ENCODE peak calls at places on chromosomes 6 and 20, in seven cellular contexts. O is tibial artery, R is GM12878, Z is fibroblast of mammary gland, M is H1, E is pancreas, P is fibroblast of pulmonary artery. L is an unnamed sample.

GRCh38 chr6:79671605-79672266 is 40.6 kb downstream of the SH3BGRL2 start:
- DNase-seq in O (no peak), R (no peak), Z (peak), M (no peak), E (peak), P (peak), L (no peak)

GRCh38 chr20:62705626-62706025 is 3.0 kb upstream of the NTSR1 start:
- DNase-seq in O (no peak), R (no peak), Z (no peak), M (no peak), E (no peak), P (no peak), L (no peak)

GRCh38 chr6:34792605-34793500 is 970 bp downstream of the BLTP3A start:
- DNase-seq in O (peak), R (no peak), Z (peak), M (peak), E (peak), P (peak), L (no peak)

GRCh38 chr6:143271024-143271423 is 179.5 kb downstream of the ADAT2 start:
- DNase-seq in O (no peak), R (no peak), Z (peak), M (no peak), E (no peak), P (peak), L (no peak)

GRCh38 chr20:58069796-58070663 is 158.4 kb downstream of the ANKRD60 start:
- DNase-seq in O (peak), R (no peak), Z (no peak), M (peak), E (no peak), P (no peak), L (no peak)

GRCh38 chr20:63314015-63314471 is 21.1 kb downstream of the COL20A1 start:
- DNase-seq in O (no peak), R (no peak), Z (no peak), M (no peak), E (no peak), P (no peak), L (no peak)

GRCh38 chr20:55014766-55015165 is 539.4 kb downstream of the DOK5 start:
- DNase-seq in O (no peak), R (no peak), Z (no peak), M (no peak), E (no peak), P (no peak), L (no peak)

GRCh38 chr6:56246941-56247653 is at the start of gene COL21A1:
- DNase-seq in O (peak), R (no peak), Z (peak), M (peak), E (no peak), P (no peak), L (no peak)

GRCh38 chr20:35592339-35592960 is 23.2 kb upstream of the SPAG4 start:
- DNase-seq in O (peak), R (no peak), Z (no peak), M (no peak), E (no peak), P (no peak), L (peak)

GRCh38 chr20:40958598-40958997 is 70.0 kb upstream of the TOP1 start:
- DNase-seq in O (peak), R (no peak), Z (no peak), M (peak), E (no peak), P (no peak), L (no peak)

GRCh38 chr6:66599541-66599940 is 892.5 kb upstream of the EYS start:
- DNase-seq in O (no peak), R (no peak), Z (peak), M (no peak), E (no peak), P (no peak), L (no peak)

GRCh38 chr6:35036828-35037095 is 104.4 kb downstream of the TCP11 start:
- DNase-seq in O (no peak), R (no peak), Z (no peak), M (no peak), E (no peak), P (no peak), L (no peak)

GRCh38 chr6:75221107-75221506 is 15.3 kb upstream of the COL12A1 start:
- DNase-seq in O (no peak), R (no peak), Z (no peak), M (no peak), E (no peak), P (no peak), L (no peak)

GRCh38 chr6:6969761-6970223 is 138.0 kb upstream of the RREB1 start:
- DNase-seq in O (no peak), R (no peak), Z (no peak), M (no peak), E (peak), P (no peak), L (no peak)

GRCh38 chr6:106562001-106562400 is 67.3 kb downstream of the RTN4IP1 start:
- DNase-seq in O (no peak), R (no peak), Z (peak), M (no peak), E (no peak), P (no peak), L (no peak)

GRCh38 chr6:154241570-154241969 is 115.0 kb downstream of the IPCEF1 start:
- DNase-seq in O (no peak), R (no peak), Z (no peak), M (no peak), E (no peak), P (no peak), L (no peak)
- H3K4me3 ChIP-seq in O (no peak), R (peak), Z (no peak), M (no peak), E (no peak), P (no peak), L (no peak)

DNA sequence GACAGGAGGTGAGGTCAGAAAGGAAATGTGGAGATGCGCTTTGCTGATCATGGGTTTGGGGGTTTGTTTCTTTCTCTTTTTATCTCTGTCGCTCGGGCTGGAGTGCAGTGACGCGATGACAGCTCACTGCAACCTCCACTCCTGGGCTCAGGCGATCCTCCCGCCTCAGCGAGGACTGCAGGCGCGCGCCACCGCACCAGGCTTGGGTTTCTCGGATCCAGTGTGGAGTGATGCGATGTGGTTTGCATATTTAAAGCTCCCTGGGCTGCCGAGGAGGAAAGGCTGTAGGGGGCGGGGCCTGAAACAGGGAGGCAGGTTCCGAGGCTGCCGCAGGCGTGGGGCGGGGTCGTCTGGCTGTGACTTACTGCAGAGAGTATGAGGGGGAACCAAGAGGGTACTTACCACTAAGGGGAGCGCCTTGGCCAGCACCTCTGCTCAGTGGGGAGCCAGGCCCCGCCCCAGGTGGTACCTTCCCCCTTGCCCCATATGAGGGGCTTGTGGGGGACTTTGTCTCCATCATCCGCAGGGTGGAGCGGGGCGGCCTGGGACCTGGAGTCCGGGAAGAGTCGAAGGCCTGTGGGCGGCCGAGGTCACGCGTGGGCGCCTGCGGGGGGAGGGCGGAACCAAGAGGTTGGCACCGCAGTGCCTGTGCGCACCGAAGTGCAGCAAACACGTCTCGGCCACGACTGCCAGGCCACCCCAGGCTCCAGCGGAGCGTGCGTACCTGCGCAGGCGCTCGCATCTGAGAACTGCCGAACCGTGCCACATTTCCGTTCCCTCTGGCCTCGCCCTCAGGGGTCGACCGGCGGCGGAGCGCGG is 12.7 kb upstream of the BAK1 start:
- DNase-seq in O (peak), R (peak), Z (no peak), M (peak), E (no peak), P (no peak), L (no peak)
- H3K4me3 ChIP-seq in O (no peak), R (peak), Z (no peak), M (peak), E (no peak), P (no peak), L (no peak)

DNA sequence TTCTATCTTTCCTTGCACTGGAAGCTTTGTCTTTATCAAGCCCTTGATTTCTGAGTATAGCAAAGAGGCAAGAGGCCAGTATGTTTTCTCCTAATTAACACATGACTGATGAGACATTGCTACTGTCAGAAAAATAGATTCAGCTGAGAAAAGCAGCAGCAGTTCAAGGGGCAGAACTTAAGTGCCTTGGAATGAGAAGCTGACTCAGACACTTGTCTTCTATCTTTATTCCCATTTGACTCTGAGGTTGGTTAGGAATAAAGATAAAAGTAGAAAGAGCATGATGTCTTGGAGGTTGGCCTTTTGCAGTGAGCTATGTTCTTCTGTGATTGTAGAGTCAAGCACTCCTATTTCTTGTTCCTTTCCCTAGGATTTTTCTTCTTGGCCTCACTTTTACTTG is 79.1 kb upstream of the MAN1A1 start:
- DNase-seq in O (no peak), R (no peak), Z (peak), M (no peak), E (no peak), P (no peak), L (no peak)
- H3K4me3 ChIP-seq in O (no peak), R (no peak), Z (no peak), M (no peak), E (no peak), P (no peak), L (no peak)

DNA sequence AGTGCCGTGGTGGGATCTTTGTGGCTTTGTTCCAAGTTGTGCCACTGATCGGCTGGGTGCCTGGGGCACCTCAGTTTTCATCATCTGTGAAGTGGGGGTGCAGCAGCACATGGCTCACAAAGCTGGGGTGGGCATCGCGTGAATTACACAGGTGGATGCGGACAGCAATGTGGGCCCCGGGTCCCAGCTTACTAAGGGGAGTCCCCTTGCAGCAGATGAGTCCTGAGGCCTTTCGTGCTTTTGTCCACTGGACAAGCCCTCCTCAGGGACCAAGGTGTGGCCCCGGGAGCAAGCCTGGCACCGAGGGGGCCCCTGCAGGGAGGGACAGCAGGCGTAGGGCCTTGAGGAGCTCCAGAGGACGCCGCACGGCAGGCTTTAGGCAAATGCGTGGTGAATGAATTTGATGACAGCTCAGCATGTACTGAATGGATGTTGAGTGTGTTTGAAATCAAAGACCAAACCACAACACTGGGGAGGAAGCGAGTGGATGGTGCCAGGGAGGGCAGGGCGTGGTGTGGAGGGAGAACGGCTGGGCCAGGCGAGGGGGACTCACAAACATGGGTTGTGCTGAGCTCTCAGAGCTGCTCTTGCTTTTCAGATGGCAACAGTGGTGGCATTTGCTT is 53.2 kb downstream of the IRF4 start:
- DNase-seq in O (peak), R (no peak), Z (no peak), M (no peak), E (no peak), P (no peak), L (peak)
- H3K4me3 ChIP-seq in O (no peak), R (no peak), Z (no peak), M (no peak), E (no peak), P (no peak), L (no peak)

GRCh38 chr6:138031850-138032249 is 75.4 kb downstream of the PERP start:
- DNase-seq in O (no peak), R (no peak), Z (no peak), M (no peak), E (no peak), P (no peak), L (no peak)
- H3K4me3 ChIP-seq in O (no peak), R (no peak), Z (no peak), M (no peak), E (no peak), P (no peak), L (no peak)

DNA sequence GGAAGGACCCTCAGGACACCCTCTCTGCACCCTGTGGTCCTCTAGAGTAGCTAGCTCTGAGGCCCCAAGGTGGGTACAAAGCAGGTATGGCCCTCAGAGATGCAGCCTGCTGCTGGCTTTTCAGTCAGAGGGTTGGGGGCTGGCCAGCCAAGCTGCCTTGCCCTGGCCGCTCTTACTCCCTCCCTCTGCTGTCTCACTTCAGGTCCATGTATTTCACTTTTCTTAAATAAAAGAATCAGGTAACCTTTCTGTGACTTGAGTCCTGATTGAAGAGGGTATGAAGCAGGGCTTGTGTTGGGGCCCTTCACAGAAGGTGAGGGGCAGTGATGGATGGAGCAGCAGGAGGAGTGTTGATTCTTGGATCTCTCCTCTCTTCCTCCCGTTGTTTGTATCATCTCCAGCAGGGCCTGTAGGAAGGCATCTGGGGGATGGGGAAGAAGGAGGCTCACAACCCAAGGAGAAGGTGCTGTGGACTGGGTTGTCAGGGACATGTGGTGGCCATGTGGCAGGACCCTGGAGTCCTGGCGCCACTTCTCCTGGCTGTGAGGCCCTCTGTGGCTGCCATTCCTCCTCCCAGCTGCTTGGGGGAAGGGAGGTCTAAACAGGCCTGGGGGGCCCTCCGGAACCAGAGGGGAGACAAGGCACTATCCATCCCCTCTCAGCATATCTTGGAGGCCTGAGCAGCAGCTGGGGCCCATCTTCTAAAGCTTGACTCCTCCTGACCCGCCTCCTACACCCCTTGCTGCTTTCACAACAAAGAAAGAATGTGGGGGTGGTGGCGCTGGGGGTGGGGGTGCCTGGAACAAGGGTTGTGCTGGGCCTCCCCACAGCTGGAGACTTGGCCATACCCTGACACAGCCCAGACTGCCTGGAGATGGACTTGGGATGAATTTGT is 1.0 kb upstream of the PTK7 start:
- DNase-seq in O (no peak), R (no peak), Z (peak), M (no peak), E (no peak), P (peak), L (no peak)
- H3K4me3 ChIP-seq in O (no peak), R (no peak), Z (peak), M (peak), E (no peak), P (peak), L (no peak)

GRCh38 chr20:59581983-59582679 is 22.2 kb upstream of the PHACTR3 start:
- DNase-seq in O (no peak), R (no peak), Z (no peak), M (no peak), E (no peak), P (no peak), L (no peak)
- H3K4me3 ChIP-seq in O (no peak), R (no peak), Z (no peak), M (no peak), E (no peak), P (no peak), L (no peak)

L was measured in Jurkat, Clone E6-1.